ENCODE peak calls at places on chromosome 7, in eight cellular contexts. D is stimulated activated CD4-positive, alpha-beta T cell treated with anti-CD3 and anti-CD28 coated beads, Interleukin-15, amount 100 ng/mL, for 24 hours; M is neural crest cell; L is left ventricle myocardium superior; V is cardiac fibroblast; H is fibroblast of the conjunctiva; T is epithelial cell of esophagus; G is osteocyte. K is an unnamed sample.

GRCh38 chr7:66953044-66953427 is 32.0 kb downstream of the TMEM248 start:
- DNase-seq in V (no peak), M (no peak), G (no peak), H (no peak), D (no peak), T (no peak), L (no peak), K (no peak)

GRCh38 chr7:40889099-40889498 is 754.3 kb downstream of the SUGCT start:
- DNase-seq in G (no peak), L (no peak), M (no peak), D (no peak), H (no peak), T (no peak), V (no peak), K (no peak)

GRCh38 chr7:69598081-69598486 is at the start of gene AUTS2:
- DNase-seq in G (peak), M (peak), H (peak), T (peak), L (peak), D (peak), V (peak), K (peak)

GRCh38 chr7:139681812-139682135 is 96.0 kb downstream of the HIPK2 start:
- DNase-seq in D (no peak), L (no peak), T (no peak), M (no peak), H (no peak), G (no peak), V (no peak), K (no peak)

GRCh38 chr7:34034728-34035127 is 129.4 kb downstream of the BMPER start:
- DNase-seq in G (no peak), D (no peak), H (no peak), T (peak), M (no peak), V (no peak), L (no peak), K (no peak)

GRCh38 chr7:92447239-92448184 is at the start of gene GATAD1:
- DNase-seq in D (peak), T (peak), H (peak), V (peak), G (peak), M (peak), L (peak), K (peak)

GRCh38 chr7:140640727-140641531 is at the start of gene DENND2A:
- DNase-seq in G (peak), H (peak), D (peak), M (peak), V (peak), T (no peak), L (peak), K (peak)

GRCh38 chr7:45120-46090 is 147.0 kb upstream of the FAM20C start:
- DNase-seq in H (no peak), T (no peak), L (peak), D (no peak), V (no peak), M (peak), G (peak), K (no peak)

GRCh38 chr7:8260871-8261707 is 878 bp downstream of the ICA1 start:
- DNase-seq in L (peak), D (peak), V (peak), H (no peak), M (no peak), G (no peak), T (peak), K (peak)

GRCh38 chr7:114086906-114087651 is 168.3 kb upstream of the PPP1R3A start:
- DNase-seq in M (peak), G (no peak), V (peak), T (peak), H (no peak), D (peak), L (no peak), K (no peak)

GRCh38 chr7:33062023-33062781 is at the start of gene NT5C3A:
- DNase-seq in H (no peak), D (peak), V (peak), G (peak), T (peak), M (no peak), L (no peak), K (peak)

GRCh38 chr7:11833431-11833830 is 1.4 kb upstream of the THSD7A start:
- DNase-seq in T (no peak), D (no peak), M (no peak), H (no peak), G (no peak), V (no peak), L (no peak), K (peak)

GRCh38 chr7:18974803-18975202 is 142.6 kb downstream of the TWIST1 start:
- DNase-seq in H (no peak), G (no peak), M (no peak), V (peak), L (no peak), D (no peak), T (peak), K (no peak)

GRCh38 chr7:30142710-30143109 is 7.9 kb downstream of the MTURN start:
- DNase-seq in G (no peak), V (peak), D (no peak), L (no peak), M (no peak), T (peak), H (no peak), K (peak)

GRCh38 chr7:92464515-92464914 is 13.2 kb downstream of the ERVW-1 start:
- DNase-seq in G (no peak), V (no peak), L (no peak), H (no peak), T (peak), D (no peak), M (no peak), K (no peak)

GRCh38 chr7:86644282-86645173 is 819 bp downstream of the GRM3 start:
- DNase-seq in L (no peak), D (no peak), T (no peak), H (no peak), G (no peak), V (no peak), M (peak), K (no peak)

GRCh38 chr7:127374181-127374580 is 18.3 kb downstream of the ZNF800 start:
- DNase-seq in H (no peak), D (no peak), G (no peak), L (no peak), V (no peak), M (no peak), T (no peak), K (peak)

GRCh38 chr7:139574618-139575337 is 51.3 kb downstream of the CLEC2L start:
- DNase-seq in T (no peak), D (no peak), G (peak), L (peak), H (no peak), M (no peak), V (no peak), K (no peak)

GRCh38 chr7:137852108-137852507 is 5.3 kb upstream of the DGKI start:
- DNase-seq in T (no peak), V (no peak), L (no peak), D (no peak), M (no peak), H (no peak), G (no peak), K (no peak)

GRCh38 chr7:108109216-108109908 is 20.8 kb downstream of the LAMB4 start:
- DNase-seq in D (peak), M (no peak), G (no peak), V (peak), T (peak), L (no peak), H (no peak), K (peak)

GRCh38 chr7:111866787-111867186 is 304.5 kb upstream of the IMMP2L start:
- DNase-seq in L (no peak), V (no peak), D (no peak), H (no peak), G (no peak), M (no peak), T (no peak), K (no peak)

GRCh38 chr7:23246540-23246939 is at the start of gene GPNMB:
- DNase-seq in L (no peak), G (no peak), H (peak), T (peak), M (no peak), D (no peak), V (peak), K (no peak)

GRCh38 chr7:98840096-98840495 is 29.7 kb downstream of the TMEM130 start:
- DNase-seq in V (no peak), L (no peak), G (no peak), T (no peak), M (no peak), D (no peak), H (no peak), K (no peak)

GRCh38 chr7:119623427-119623826 is 649.5 kb upstream of the KCND2 start:
- DNase-seq in V (no peak), T (no peak), D (no peak), M (no peak), H (no peak), G (no peak), L (no peak), K (no peak)

GRCh38 chr7:1768835-1769234 is 98.8 kb downstream of the ELFN1 start:
- DNase-seq in D (no peak), H (no peak), L (no peak), G (no peak), V (no peak), T (no peak), M (no peak), K (no peak)

GRCh38 chr7:51268859-51269258 is 47.8 kb downstream of the COBL start:
- DNase-seq in V (no peak), L (no peak), M (no peak), H (no peak), T (no peak), G (no peak), D (no peak), K (no peak)

GRCh38 chr7:64557601-64558322 is 5.1 kb downstream of the ZNF680 start:
- DNase-seq in V (no peak), L (no peak), T (no peak), H (no peak), D (no peak), G (no peak), M (no peak), K (no peak)

GRCh38 chr7:151174246-151175046 is 7.0 kb upstream of the GBX1 start:
- DNase-seq in G (peak), M (no peak), V (peak), H (no peak), D (peak), L (peak), T (no peak), K (no peak)

GRCh38 chr7:29878081-29878688 is 71.9 kb downstream of the WIPF3 start:
- DNase-seq in L (no peak), V (peak), M (no peak), T (peak), D (peak), G (no peak), H (no peak), K (peak)

GRCh38 chr7:69599879-69600764 is 1.8 kb downstream of the AUTS2 start:
- DNase-seq in D (peak), L (peak), T (no peak), H (no peak), G (no peak), V (peak), M (no peak), K (peak)

GRCh38 chr7:12722720-12723241 is 35.3 kb downstream of the ARL4A start:
- DNase-seq in G (no peak), M (no peak), T (no peak), H (no peak), D (no peak), V (no peak), L (no peak), K (no peak)

GRCh38 chr7:7681936-7682329 is 36.5 kb downstream of the RPA3 start:
- DNase-seq in L (no peak), D (no peak), H (no peak), T (no peak), G (no peak), M (no peak), V (no peak), K (no peak)

GRCh38 chr7:95874541-95875265 is 102.3 kb downstream of the DYNC1I1 start:
- DNase-seq in D (no peak), G (no peak), L (no peak), T (no peak), V (peak), H (no peak), M (no peak), K (no peak)

GRCh38 chr7:35248576-35249536 is 5.0 kb downstream of the TBX20 start:
- DNase-seq in G (no peak), L (peak), D (no peak), H (no peak), T (no peak), V (no peak), M (no peak), K (no peak)

GRCh38 chr7:11153694-11154093 is 180.0 kb downstream of the PHF14 start:
- DNase-seq in M (no peak), G (no peak), T (no peak), H (no peak), V (no peak), L (no peak), D (no peak), K (no peak)

GRCh38 chr7:123022576-123022975 is 27.1 kb upstream of the TAS2R16 start:
- DNase-seq in V (no peak), G (no peak), D (no peak), L (no peak), H (no peak), M (no peak), T (no peak), K (no peak)

GRCh38 chr7:125436220-125436619 is 506.6 kb upstream of the POT1 start:
- DNase-seq in D (no peak), L (no peak), T (peak), G (no peak), V (no peak), M (no peak), H (no peak), K (no peak)